ENCODE peak calls at places on chromosomes 6 and 20, in ten cellular contexts. W, L, J, X, U, C, Z, H, B and K are unnamed samples.
A peak's percentile ranks its signal among the peaks of the same experiment; 100 is the strongest.

GRCh38 chr6:131795366-131795765 is 12.5 kb upstream of the ENPP1 start:
- DNase-seq in J (no peak), B (no peak), Z (no peak), C (no peak), H (no peak), X (no peak), U (no peak), L (no peak), W (no peak), K (no peak)

GRCh38 chr6:63899550-63899949 is 263.9 kb downstream of the PHF3 start:
- DNase-seq in Z (no peak), X (no peak), H (no peak), C (no peak), U (peak; percentile 46), B (peak; percentile 80), L (no peak), W (no peak), J (no peak), K (no peak)

GRCh38 chr6:63760199-63760598 is 124.6 kb downstream of the PHF3 start:
- DNase-seq in C (no peak), L (no peak), X (no peak), U (no peak), B (no peak), J (no peak), Z (no peak), W (no peak), H (no peak), K (no peak)

GRCh38 chr6:138814179-138814834 is 18.4 kb downstream of the ECT2L start:
- DNase-seq in L (no peak), X (no peak), J (no peak), U (no peak), C (no peak), H (no peak), Z (no peak), B (no peak), W (no peak), K (no peak)

GRCh38 chr6:20542927-20543602 is 8.8 kb downstream of the CDKAL1 start:
- DNase-seq in J (no peak), X (no peak), H (peak; percentile 57), W (no peak), C (no peak), B (peak; percentile 88), L (no peak), U (peak; percentile 73), Z (no peak), K (peak; percentile 92)

GRCh38 chr6:8434727-8435092 is 635 bp downstream of the SLC35B3 start:
- DNase-seq in U (no peak), B (no peak), L (no peak), X (no peak), J (no peak), C (no peak), Z (no peak), W (no peak), H (no peak), K (no peak)

GRCh38 chr6:154893927-154894326 is 101.2 kb upstream of the TIAM2 start:
- DNase-seq in Z (no peak), X (no peak), U (peak; percentile 51), W (no peak), H (no peak), L (no peak), J (no peak), B (peak; percentile 18), C (no peak), K (no peak)

GRCh38 chr6:108476381-108476780 is 84.3 kb upstream of the FOXO3 start:
- DNase-seq in X (no peak), H (no peak), U (no peak), C (no peak), Z (no peak), L (no peak), B (no peak), J (no peak), W (no peak), K (no peak)

GRCh38 chr20:60024245-60024644 is 66.0 kb downstream of the CDH26 start:
- DNase-seq in C (no peak), W (no peak), B (no peak), U (no peak), Z (no peak), J (no peak), H (no peak), X (no peak), L (no peak), K (no peak)

GRCh38 chr6:144151010-144151727 is 852 bp downstream of the STX11 start:
- DNase-seq in H (no peak), J (peak; percentile 15), C (peak; percentile 36), L (peak; percentile 30), Z (no peak), W (no peak), X (no peak), B (no peak), U (peak; percentile 37), K (no peak)

GRCh38 chr20:24910461-24910860 is 38.6 kb upstream of the CST7 start:
- DNase-seq in U (no peak), W (no peak), L (peak; percentile 3), Z (no peak), X (no peak), H (no peak), B (no peak), C (peak; percentile 2), J (no peak), K (no peak)

DNA sequence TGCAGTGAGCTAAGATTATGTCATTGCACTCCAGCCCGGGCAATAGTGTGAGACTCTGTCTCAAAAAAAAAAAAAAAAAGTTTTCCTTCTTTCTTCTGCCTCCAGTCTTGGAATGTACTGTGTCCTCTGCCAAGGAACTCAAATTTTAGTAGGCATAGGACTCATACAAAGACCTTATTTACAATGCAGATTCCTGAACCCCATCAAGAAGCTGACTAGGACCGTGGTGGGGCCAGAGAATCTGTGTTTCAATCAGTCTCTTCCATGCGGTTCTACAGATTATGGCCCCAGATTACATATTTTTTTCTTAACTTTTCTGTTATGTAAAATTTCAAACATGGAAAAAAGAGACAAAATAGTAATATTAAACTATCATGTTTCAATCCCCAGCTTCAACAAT is 29.8 kb upstream of the PIM1 start:
- DNase-seq in W (no peak), Z (no peak), X (no peak), B (no peak), C (no peak), H (no peak), U (no peak), L (no peak), J (no peak), K (no peak)
- H3K4me3 ChIP-seq in W (no peak overlapping the region), Z (no peak overlapping the region), X (no peak overlapping the region), B (no peak overlapping the region), C (no peak overlapping the region), H (no peak overlapping the region), U (no peak overlapping the region), L (no peak overlapping the region), J (no peak overlapping the region), K (no peak overlapping the region)

GRCh38 chr20:49203746-49204145 is 15.5 kb upstream of the DDX27 start:
- DNase-seq in X (no peak), W (no peak), H (no peak), U (no peak), L (no peak), B (no peak), Z (no peak), J (no peak), C (no peak), K (no peak)

GRCh38 chr20:49203011-49203410 is 14.9 kb upstream of the STAU1 start:
- DNase-seq in L (no peak), X (no peak), W (no peak), J (no peak), Z (no peak), C (no peak), B (no peak), H (no peak), U (no peak), K (no peak)

GRCh38 chr20:49210750-49211110 is 8.5 kb upstream of the DDX27 start:
- DNase-seq in L (no peak), J (no peak), C (no peak), U (peak; percentile 7), Z (no peak), B (peak; percentile 7), H (no peak), X (no peak), W (no peak), K (no peak)

GRCh38 chr20:49210101-49210749 is 9.0 kb upstream of the DDX27 start:
- DNase-seq in J (no peak), L (no peak), C (no peak), B (peak; percentile 38), Z (no peak), H (no peak), W (no peak), X (no peak), U (peak; percentile 38), K (no peak)

GRCh38 chr20:49207071-49207470 is 12.1 kb upstream of the DDX27 start:
- DNase-seq in B (no peak), L (no peak), W (peak; percentile 43), H (no peak), J (no peak), U (no peak), X (no peak), C (no peak), Z (no peak), K (no peak)
- TF ChIP-seq CTCF in B (peak; percentile 2), L (no peak), W (peak; percentile 41), H (no peak), J (peak; percentile 10), U (no peak), X (no peak), C (no peak), Z (no peak), K (no peak)

DNA sequence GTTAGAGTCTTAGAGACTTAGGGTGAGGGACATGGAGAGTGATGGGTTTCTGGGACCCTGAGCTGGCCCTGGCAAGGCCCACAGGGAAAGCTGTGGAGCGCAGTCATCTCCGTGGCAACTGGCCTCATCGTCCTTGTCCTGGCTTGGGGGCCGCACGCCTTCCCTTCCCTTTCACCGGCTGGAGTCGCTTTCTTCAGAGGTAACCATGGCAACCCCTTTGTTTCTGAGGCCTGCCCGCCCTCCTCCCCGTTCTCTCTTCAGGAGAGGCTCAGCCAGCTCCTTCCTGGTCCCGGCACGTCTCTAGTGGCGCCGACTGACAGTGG is 1.7 kb upstream of the OSBPL2 start:
- DNase-seq in C (no peak), X (no peak), U (no peak), Z (no peak), L (no peak), W (no peak), J (peak; percentile 97), H (no peak), B (no peak), K (no peak)
- H3K4me3 ChIP-seq in C (no peak overlapping the region), X (no peak overlapping the region), U (no peak overlapping the region), Z (no peak overlapping the region), L (no peak overlapping the region), W (no peak overlapping the region), J (peak overlapping the region; percentile 25), H (no peak overlapping the region), B (no peak overlapping the region), K (no peak overlapping the region)

DNA sequence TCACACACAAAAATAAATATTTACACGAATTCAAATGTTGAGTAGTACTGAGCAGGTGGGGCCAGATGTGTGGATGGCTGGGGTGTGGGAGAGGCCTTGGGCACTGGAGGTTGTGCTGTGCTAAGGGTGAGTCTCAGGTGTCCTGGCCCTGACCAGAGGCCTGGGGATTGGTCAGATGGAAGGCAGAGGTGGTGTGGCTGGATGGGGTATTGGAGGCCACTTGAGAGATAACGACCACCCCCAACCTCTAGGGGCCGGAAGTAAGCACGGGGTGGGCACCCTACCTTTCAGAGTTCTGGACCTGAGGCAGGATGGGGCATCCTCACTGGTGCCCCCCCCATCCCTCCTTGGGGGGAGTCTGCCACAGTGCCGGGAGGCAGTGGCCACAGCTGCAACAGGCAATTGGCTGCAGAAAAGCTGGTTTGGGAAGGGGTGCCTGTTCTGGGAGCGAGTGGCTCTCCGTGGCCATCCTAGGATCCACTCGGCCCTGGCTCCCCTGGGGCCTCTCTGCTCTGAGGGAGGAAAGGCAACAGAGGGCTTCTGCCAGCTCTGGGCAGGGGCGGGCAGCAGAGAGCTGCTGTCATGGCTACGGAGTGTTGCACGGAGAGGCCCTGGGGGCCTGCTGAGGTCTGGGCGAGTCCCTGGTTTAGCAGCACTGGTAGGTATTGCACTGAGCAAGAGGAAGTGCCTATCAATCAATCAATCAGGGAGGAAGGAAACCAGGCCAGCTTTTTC is 87.6 kb downstream of the ASXL1 start:
- DNase-seq in H (no peak), J (no peak), L (no peak), Z (no peak), C (no peak), X (no peak), B (no peak), W (peak; percentile 98), U (peak; percentile 22), K (no peak)
- TF ChIP-seq CTCF in H (no peak), J (no peak), L (no peak), Z (no peak), C (no peak), X (no peak), B (no peak), W (no peak), U (no peak), K (no peak)